ENCODE peak calls at places on chromosomes 1 and 21, in six cellular contexts. J is GM12891, P is K562, D is HepG2, Z is H1, L is GM12878. A is an unnamed sample.

GRCh38 chr1:68120136-68120791 is 69.8 kb upstream of the DIRAS3 start:
- DNase-seq in P (peak), Z (no peak), D (peak), J (peak), L (peak), A (peak)

GRCh38 chr1:36831171-36831810 is 203.0 kb downstream of the GRIK3 start:
- DNase-seq in L (no peak), D (no peak), Z (no peak), J (no peak), P (no peak), A (no peak)

GRCh38 chr1:167602840-167603239 is 27.2 kb upstream of the RCSD1 start:
- DNase-seq in J (no peak), D (no peak), Z (no peak), P (no peak), L (no peak), A (no peak)

GRCh38 chr1:145926706-145927072 is 595 bp downstream of the RBM8A start:
- DNase-seq in Z (no peak), L (no peak), D (no peak), J (no peak), P (no peak), A (no peak)

GRCh38 chr1:17725084-17725718 is 29.9 kb upstream of the ACTL8 start:
- DNase-seq in L (no peak), J (no peak), D (no peak), Z (no peak), P (no peak), A (no peak)

GRCh38 chr1:112935474-112936289 is 20.3 kb downstream of the SLC16A1 start:
- DNase-seq in J (no peak), D (no peak), Z (no peak), L (no peak), P (no peak), A (no peak)

GRCh38 chr1:16017461-16018303 is at the start of gene HSPB7:
- DNase-seq in L (no peak), P (peak), J (no peak), Z (no peak), D (no peak), A (no peak)

GRCh38 chr1:43614891-43615290 is 35.1 kb upstream of the KDM4A start:
- DNase-seq in L (no peak), J (no peak), P (no peak), Z (no peak), D (no peak), A (no peak)

GRCh38 chr1:3652538-3653285 is 396 bp downstream of the TP73 start:
- DNase-seq in L (no peak), D (peak), J (no peak), Z (no peak), P (peak), A (no peak)

GRCh38 chr1:172332230-172332629 is 88.3 kb upstream of the C1orf105 start:
- DNase-seq in P (no peak), L (no peak), J (no peak), D (no peak), Z (no peak), A (no peak)

GRCh38 chr1:91346824-91347223 is 57.8 kb downstream of the HFM1 start:
- DNase-seq in D (peak), Z (no peak), P (no peak), L (no peak), J (no peak), A (no peak)

GRCh38 chr1:92877792-92878191 is 46.0 kb downstream of the RPL5 start:
- DNase-seq in J (no peak), D (no peak), Z (no peak), P (no peak), L (no peak), A (no peak)

GRCh38 chr21:17819878-17820232 is 699 bp upstream of the C21orf91 start:
- DNase-seq in L (no peak), Z (no peak), J (peak), P (peak), D (peak), A (peak)

GRCh38 chr21:29130234-29130993 is at the start of gene MAP3K7CL:
- DNase-seq in Z (no peak), P (no peak), J (no peak), D (no peak), L (no peak), A (no peak)

GRCh38 chr21:35252831-35253230 is 203.7 kb upstream of the RUNX1 start:
- DNase-seq in J (no peak), D (no peak), Z (no peak), P (no peak), L (no peak), A (no peak)

GRCh38 chr1:21277178-21277577 is 13.1 kb downstream of the ECE1 start:
- DNase-seq in J (no peak), P (no peak), D (no peak), L (no peak), Z (no peak), A (no peak)

GRCh38 chr1:87733421-87733820 is 404.7 kb downstream of the LMO4 start:
- DNase-seq in J (no peak), Z (no peak), P (no peak), D (no peak), L (no peak), A (no peak)

GRCh38 chr1:246126580-246126979 is 380.5 kb downstream of the SMYD3 start:
- DNase-seq in P (no peak), L (no peak), Z (no peak), J (no peak), D (no peak), A (no peak)

GRCh38 chr1:2946291-2946690 is 75.0 kb upstream of the ACTRT2 start:
- DNase-seq in D (no peak), P (no peak), J (no peak), Z (no peak), L (no peak), A (no peak)

GRCh38 chr1:22983944-22984343 is 11.3 kb upstream of the LACTBL1 start:
- DNase-seq in L (no peak), D (no peak), J (no peak), P (no peak), Z (no peak), A (no peak)

GRCh38 chr1:115768549-115768948 is at the start of gene CASQ2:
- DNase-seq in J (no peak), Z (no peak), L (no peak), D (no peak), P (no peak), A (no peak)
- TF ChIP-seq POLR2AphosphoS5 in J (no peak), Z (no peak), L (no peak), D (no peak), P (no peak), A (no peak)

GRCh38 chr1:119735217-119735616 is 23.5 kb downstream of the PHGDH start:
- DNase-seq in P (no peak), J (no peak), Z (no peak), L (no peak), D (no peak), A (no peak)
- TF ChIP-seq TAF1 in P (no peak), J (no peak), Z (no peak), L (no peak), D (no peak), A (no peak)

DNA sequence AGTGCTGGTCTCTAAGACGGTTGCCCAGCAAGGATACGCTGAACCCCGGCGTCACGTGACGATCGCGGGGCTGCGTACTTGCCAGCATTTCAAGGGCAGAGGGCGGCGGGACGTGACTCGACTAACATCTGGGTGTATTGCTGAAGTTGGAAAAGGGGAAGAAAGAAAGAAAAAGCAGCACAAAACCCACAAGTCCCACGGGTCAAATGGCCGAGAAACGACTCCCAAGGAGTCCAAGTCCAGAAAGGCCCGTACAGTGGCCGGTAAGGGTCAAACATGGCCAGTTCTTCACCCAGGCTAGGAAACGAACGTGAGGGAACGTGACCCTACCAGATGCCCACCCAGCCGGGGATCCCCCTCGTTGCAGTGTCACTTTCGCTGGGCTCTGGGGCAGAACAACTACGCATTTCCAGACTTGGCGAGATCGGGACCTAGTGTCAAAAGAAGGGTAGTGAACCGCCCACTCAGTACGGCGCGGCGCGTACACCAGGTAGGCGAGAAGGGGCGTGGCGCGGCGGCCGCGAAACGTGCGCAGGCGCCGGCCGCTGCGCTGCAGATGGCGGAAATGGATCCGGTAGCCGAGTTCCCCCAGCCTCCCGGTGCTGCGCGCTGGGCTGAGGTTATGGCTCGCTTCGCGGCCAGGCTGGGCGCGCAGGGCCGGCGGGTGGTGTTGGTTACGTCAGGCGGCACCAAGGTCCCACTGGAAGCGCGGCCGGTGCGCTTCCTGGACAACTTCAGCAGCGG is at the start of the genes PPCS and ZMYND12:
- DNase-seq in Z (no peak), L (peak), D (peak), J (peak), P (peak), A (peak)
- TF ChIP-seq POLR2A in Z (peak), L (peak), D (peak), J (peak), P (peak), A (peak)

GRCh38 chr1:150574260-150575071 is 4.9 kb downstream of the MCL1 start:
- DNase-seq in J (no peak), L (no peak), P (no peak), D (no peak), Z (no peak), A (no peak)
- TF ChIP-seq POLR2AphosphoS5 in J (peak), L (peak), P (peak), D (no peak), Z (peak), A (peak)

DNA sequence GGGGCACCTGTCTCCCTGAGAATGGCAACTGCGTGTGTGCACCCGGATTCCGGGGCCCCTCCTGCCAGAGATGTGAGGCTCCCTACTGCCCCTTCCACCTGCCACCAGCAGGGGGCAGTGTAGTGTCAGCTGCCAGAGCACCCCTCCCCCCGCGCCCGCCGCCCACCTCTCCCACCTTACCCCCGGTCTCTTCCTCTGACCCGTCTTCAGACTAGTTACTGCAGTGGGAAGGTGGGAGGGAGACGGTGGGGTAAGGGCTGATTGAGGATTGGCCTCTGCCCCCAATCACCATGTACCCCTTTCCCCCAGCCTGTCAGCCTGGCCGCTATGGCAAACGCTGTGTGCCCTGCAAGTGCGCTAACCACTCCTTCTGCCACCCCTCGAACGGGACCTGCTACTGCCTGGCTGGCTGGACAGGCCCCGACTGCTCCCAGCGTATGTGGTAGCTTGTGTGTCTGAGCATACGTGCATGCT is 10.1 kb upstream of the LRRC71 start:
- DNase-seq in P (peak), L (no peak), J (peak), D (peak), Z (no peak), A (peak)
- TF ChIP-seq TAF1 in P (no peak), L (no peak), J (no peak), D (no peak), Z (no peak), A (no peak)

DNA sequence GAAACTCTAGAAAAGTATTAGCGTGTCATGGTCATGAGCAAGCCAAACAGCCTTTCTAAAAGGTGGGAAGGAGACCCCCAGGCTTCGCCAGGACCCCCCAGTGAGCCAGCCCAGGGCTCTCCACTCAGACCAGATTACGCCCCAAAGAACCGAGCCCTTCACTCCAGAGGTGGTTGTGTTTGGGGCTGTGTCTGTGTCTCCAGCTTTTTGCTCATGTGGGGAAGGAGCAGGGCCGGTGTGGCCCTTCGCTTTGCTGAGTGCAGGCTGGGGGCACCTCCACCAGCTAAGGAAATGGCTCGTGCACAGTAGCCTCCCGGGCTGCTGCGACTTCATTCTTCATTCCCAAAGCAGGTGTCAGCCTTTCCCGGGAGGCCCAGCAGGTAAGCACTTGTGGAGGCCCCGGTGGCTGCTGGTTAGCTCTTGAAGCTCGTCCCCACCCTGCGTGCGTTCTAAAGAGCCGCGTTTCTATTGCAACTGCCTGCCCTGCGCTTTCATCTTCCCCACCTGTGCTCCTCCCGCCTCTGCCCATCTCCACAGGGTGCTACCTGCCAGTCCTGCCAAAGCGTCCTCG is 531 bp downstream of the TSPEAR start:
- DNase-seq in Z (no peak), P (no peak), J (no peak), L (no peak), D (no peak), A (no peak)
- TF ChIP-seq POLR2A in Z (no peak), P (no peak), J (no peak), L (no peak), D (no peak), A (no peak)

GRCh38 chr21:41894922-41895557 is 15.9 kb upstream of the PRDM15 start:
- DNase-seq in L (no peak), Z (no peak), J (no peak), D (no peak), P (peak), A (no peak)
- TF ChIP-seq POLR2AphosphoS5 in L (no peak), Z (no peak), J (no peak), D (no peak), P (peak), A (no peak)

GRCh38 chr1:11701551-11701961 is 10.0 kb downstream of the DRAXIN start:
- DNase-seq in P (no peak), Z (no peak), D (no peak), L (no peak), J (no peak), A (no peak)
- TF ChIP-seq TAF1 in P (no peak), Z (no peak), D (no peak), L (no peak), J (no peak), A (no peak)

A was measured in GM12892.